ENCODE peak calls at places on chromosomes 4 and X, in five cellular contexts. V, H, T, M and I are unnamed samples.

GRCh38 chr4:56773346-56773745 is 48.2 kb downstream of the SPINK2 start:
- DNase-seq in V (no peak), H (no peak), T (no peak), M (no peak), I (no peak)

GRCh38 chr4:89277412-89277811 is 30.2 kb downstream of the GPRIN3 start:
- DNase-seq in V (no peak), H (no peak), T (no peak), M (no peak), I (no peak)

GRCh38 chr4:125988464-125988863 is 673.7 kb downstream of the FAT4 start:
- DNase-seq in V (no peak), H (no peak), T (no peak), M (no peak), I (no peak)

GRCh38 chr4:123939621-123940020 is 543.0 kb downstream of the SPRY1 start:
- DNase-seq in V (peak), H (no peak), T (no peak), M (peak), I (peak)

GRCh38 chrX:115616943-115617563 is 56.1 kb downstream of the PLS3 start:
- DNase-seq in V (peak), H (no peak), T (no peak), M (no peak), I (peak)

GRCh38 chr4:142474398-142475087 is 371.6 kb downstream of the INPP4B start:
- DNase-seq in V (no peak), H (no peak), T (no peak), M (no peak), I (peak)

GRCh38 chrX:1754077-1754476 is 139.2 kb downstream of the ASMT start:
- DNase-seq in V (no peak), H (no peak), T (no peak), M (no peak), I (no peak)

GRCh38 chrX:136652822-136653723 is 5.1 kb downstream of the CD40LG start:
- DNase-seq in V (no peak), H (no peak), T (no peak), M (no peak), I (no peak)

GRCh38 chr4:113809313-113809712 is 47.8 kb upstream of the CAMK2D start:
- DNase-seq in V (no peak), H (no peak), T (no peak), M (peak), I (no peak)

GRCh38 chrX:114650351-114650750 is 66.5 kb downstream of the HTR2C start:
- DNase-seq in V (no peak), H (no peak), T (no peak), M (no peak), I (no peak)

GRCh38 chr4:121728798-121729226 is 32.0 kb upstream of the ANXA5 start:
- DNase-seq in V (peak), H (no peak), T (no peak), M (peak), I (peak)

GRCh38 chrX:11724122-11725017 is 33.7 kb upstream of the MSL3 start:
- DNase-seq in V (peak), H (peak), T (peak), M (peak), I (peak)

GRCh38 chrX:107656965-107657364 is 28.7 kb downstream of the PRPS1 start:
- DNase-seq in V (no peak), H (no peak), T (no peak), M (no peak), I (no peak)

GRCh38 chr4:153084939-153085630 is 119.2 kb upstream of the TRIM2 start:
- DNase-seq in V (peak), H (peak), T (peak), M (peak), I (peak)

GRCh38 chr4:42655921-42656735 is 777 bp downstream of the ATP8A1 start:
- DNase-seq in V (peak), H (peak), T (no peak), M (no peak), I (no peak)

GRCh38 chr4:7747062-7747385 is 192.6 kb downstream of the AFAP1 start:
- DNase-seq in V (no peak), H (no peak), T (no peak), M (no peak), I (no peak)

GRCh38 chr4:98143001-98143899 is at the start of gene STPG2:
- DNase-seq in V (peak), H (peak), T (peak), M (peak), I (peak)

GRCh38 chr4:6193399-6193798 is 7.0 kb downstream of the JAKMIP1 start:
- DNase-seq in V (no peak), H (no peak), T (no peak), M (no peak), I (no peak)

GRCh38 chrX:87890437-87890836 is 372.8 kb downstream of the KLHL4 start:
- DNase-seq in V (no peak), H (no peak), T (no peak), M (no peak), I (no peak)

GRCh38 chr4:175306436-175306835 is 388.3 kb downstream of the ADAM29 start:
- DNase-seq in V (no peak), H (no peak), T (no peak), M (no peak), I (no peak)

GRCh38 chr4:19030048-19030447 is 1008.5 kb upstream of the LCORL start:
- DNase-seq in V (no peak), H (no peak), T (no peak), M (no peak), I (peak)
- H2AFZ ChIP-seq in V (no peak), H (no peak), T (no peak), M (no peak), I (no peak)

GRCh38 chrX:110315541-110315940 is 2.3 kb downstream of the AMMECR1 start:
- DNase-seq in V (no peak), H (no peak), T (no peak), M (no peak), I (no peak)
- H3K27ac ChIP-seq in V (no peak), H (no peak), T (no peak), M (no peak), I (no peak)

GRCh38 chr4:2443061-2443730 is 24.4 kb downstream of the CFAP99 start:
- DNase-seq in V (no peak), H (no peak), T (no peak), M (no peak), I (no peak)

GRCh38 chr4:2445130-2445529 is 23.8 kb upstream of the RNF4 start:
- DNase-seq in V (no peak), H (no peak), T (no peak), M (no peak), I (no peak)

GRCh38 chr4:2443986-2444740 is 24.7 kb upstream of the RNF4 start:
- DNase-seq in V (no peak), H (no peak), T (no peak), M (no peak), I (no peak)

GRCh38 chr4:2441393-2442174 is 22.8 kb downstream of the CFAP99 start:
- DNase-seq in V (peak), H (peak), T (peak), M (peak), I (peak)

DNA sequence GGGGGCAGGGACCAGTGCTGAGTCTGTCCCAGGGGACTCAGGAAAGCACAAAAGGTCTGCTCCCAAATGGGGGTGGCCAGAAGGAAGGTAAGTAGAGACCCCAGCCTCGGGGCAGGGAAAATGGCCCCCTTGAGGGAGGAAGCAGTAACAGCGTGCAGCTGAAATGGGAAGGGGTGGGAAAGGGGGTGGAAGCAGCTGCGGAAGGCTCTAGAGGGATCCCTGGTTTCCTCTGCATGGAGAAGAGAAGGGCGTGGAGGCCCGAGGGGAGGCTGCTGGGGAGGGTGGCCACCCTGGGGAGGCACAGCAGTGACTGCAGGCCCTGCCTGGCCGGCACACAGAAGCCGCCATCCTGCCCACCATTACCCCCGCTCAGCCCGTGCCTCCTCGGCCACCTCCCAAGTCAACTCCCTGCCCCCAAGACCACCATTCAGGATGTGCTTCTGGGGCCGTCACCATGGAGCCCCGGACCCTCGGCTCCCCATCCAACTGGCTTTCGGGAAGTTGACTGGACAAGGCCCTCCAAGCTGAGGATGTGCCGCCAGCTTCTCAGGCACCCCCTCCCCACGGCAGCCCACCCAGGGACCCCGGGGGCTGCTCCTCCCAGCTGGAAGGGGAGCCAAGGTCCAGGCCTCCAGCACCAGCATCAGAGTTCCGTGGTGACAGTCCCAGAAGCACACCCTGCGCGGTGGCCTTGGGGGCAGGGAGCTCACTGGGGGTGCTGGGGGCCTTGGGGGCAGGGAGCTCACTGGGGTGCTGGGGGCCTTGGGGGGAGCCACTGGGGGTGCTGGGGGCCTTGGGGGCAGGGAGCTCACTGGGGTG is 23.6 kb downstream of the CFAP99 start:
- DNase-seq in V (no peak), H (no peak), T (no peak), M (no peak), I (no peak)
- H2AFZ ChIP-seq in V (peak), H (peak), T (peak), M (no peak), I (no peak)

GRCh38 chr4:71593306-71593705 is 190.6 kb downstream of the GC start:
- DNase-seq in V (no peak), H (no peak), T (no peak), M (no peak), I (no peak)

GRCh38 chr4:71583971-71584370 is 199.9 kb downstream of the GC start:
- DNase-seq in V (no peak), H (no peak), T (no peak), M (no peak), I (no peak)

GRCh38 chr4:71584654-71585053 is 199.2 kb downstream of the GC start:
- DNase-seq in V (no peak), H (no peak), T (no peak), M (no peak), I (no peak)

GRCh38 chr4:71586087-71586763 is 197.7 kb downstream of the GC start:
- DNase-seq in V (no peak), H (no peak), T (no peak), M (no peak), I (no peak)

GRCh38 chr4:71587995-71588394 is 195.9 kb downstream of the GC start:
- DNase-seq in V (no peak), H (no peak), T (no peak), M (no peak), I (no peak)
- H3K27ac ChIP-seq in V (no peak), H (no peak), T (no peak), M (no peak), I (no peak)

DNA sequence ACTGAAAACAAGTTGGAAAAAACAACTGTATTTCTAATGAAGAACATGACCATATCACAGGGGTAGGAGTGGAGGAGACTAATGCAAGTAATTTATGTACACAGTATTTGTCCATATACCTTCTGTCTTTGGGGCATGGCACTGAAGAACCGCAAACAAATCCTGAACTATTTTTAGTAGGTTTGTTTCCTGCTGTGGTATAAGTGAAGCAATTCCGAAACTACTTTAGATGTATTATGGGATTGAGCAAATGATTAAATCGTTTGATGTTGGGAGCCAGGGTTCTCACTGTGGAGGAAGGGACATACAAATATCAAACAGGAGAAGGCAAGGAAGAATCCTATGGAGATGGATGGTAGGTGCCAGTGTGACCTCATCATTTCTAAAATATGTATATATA is 18.9 kb upstream of the SH3KBP1 start:
- DNase-seq in V (no peak), H (no peak), T (no peak), M (no peak), I (no peak)
- H2AFZ ChIP-seq in V (no peak), H (no peak), T (no peak), M (no peak), I (no peak)

GRCh38 chrX:78092296-78092695 is 11.8 kb upstream of the PGK1 start:
- DNase-seq in V (peak), H (peak), T (no peak), M (peak), I (peak)
- H3K27ac ChIP-seq in V (no peak), H (no peak), T (no peak), M (no peak), I (peak)

GRCh38 chr4:79358438-79358837 is 32.6 kb upstream of the NAA11 start:
- DNase-seq in V (no peak), H (no peak), T (no peak), M (no peak), I (no peak)

GRCh38 chr4:79366422-79366821 is 40.6 kb upstream of the NAA11 start:
- DNase-seq in V (no peak), H (no peak), T (no peak), M (no peak), I (no peak)

GRCh38 chr4:79367111-79367510 is 40.9 kb downstream of the GK2 start:
- DNase-seq in V (no peak), H (no peak), T (no peak), M (no peak), I (no peak)

GRCh38 chr4:79364048-79364447 is 38.2 kb upstream of the NAA11 start:
- DNase-seq in V (no peak), H (no peak), T (no peak), M (no peak), I (no peak)
- H2AFZ ChIP-seq in V (no peak), H (no peak), T (peak), M (no peak), I (no peak)

DNA sequence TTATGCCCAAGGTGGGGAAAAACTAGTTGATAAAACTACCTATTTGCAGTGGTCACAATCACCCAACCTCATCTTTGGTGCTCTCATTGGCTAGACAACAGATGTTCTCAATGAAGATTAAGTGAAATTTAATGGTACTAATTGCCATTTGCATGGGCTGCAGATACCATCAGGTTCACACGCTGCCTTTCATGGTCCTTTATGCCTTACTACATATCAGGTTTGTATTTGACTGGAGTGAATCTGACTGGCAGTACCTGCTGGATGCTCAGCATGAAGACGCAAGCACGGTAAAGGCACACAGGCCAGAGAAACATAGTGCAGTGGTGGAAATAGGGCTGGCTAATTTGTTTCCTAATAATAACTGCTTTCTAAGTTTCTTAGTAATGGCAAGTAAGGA is 48.3 kb downstream of the DCX start:
- DNase-seq in V (no peak), H (no peak), T (no peak), M (no peak), I (no peak)
- H3K27ac ChIP-seq in V (no peak), H (no peak), T (no peak), M (no peak), I (no peak)

GRCh38 chr4:84962102-84962501 is 4.4 kb downstream of the WDFY3 start:
- DNase-seq in V (no peak), H (no peak), T (no peak), M (no peak), I (no peak)
- H2AFZ ChIP-seq in V (no peak), H (no peak), T (no peak), M (no peak), I (no peak)